ENCODE peak calls at places on chromosome 3, in eight cellular contexts. One of them, this sample, is unnamed.

GRCh38 chr3:133744241-133744640 is 2.0 kb upstream of the TF start:
- DNase-seq in neural crest cell: no peak
- DNase-seq in stimulated activated CD4-positive, alpha-beta T cell treated with anti-CD3 and anti-CD28 coated beads, Interleukin-4, amount 100 ng/mL, for 24 hours: no peak
- DNase-seq in HCEC 1CT: no peak
- DNase-seq in stimulated activated CD8-positive, alpha-beta memory T cell treated with anti-CD3 and anti-CD28 coated beads, Interleukin-7, amount 100 ng/mL, for 4 hours: no peak
- DNase-seq in small intestine: no peak
- DNase-seq in naive thymus-derived CD8-positive, alpha-beta T cell: no peak
- DNase-seq in A549: no peak
- DNase-seq in this sample: no peak

GRCh38 chr3:15426579-15427118 is 695 bp downstream of the METTL6 start:
- DNase-seq in naive thymus-derived CD8-positive, alpha-beta T cell: no peak
- DNase-seq in small intestine: no peak
- DNase-seq in neural crest cell: no peak
- DNase-seq in stimulated activated CD4-positive, alpha-beta T cell treated with anti-CD3 and anti-CD28 coated beads, Interleukin-4, amount 100 ng/mL, for 24 hours: no peak
- DNase-seq in HCEC 1CT: no peak
- DNase-seq in stimulated activated CD8-positive, alpha-beta memory T cell treated with anti-CD3 and anti-CD28 coated beads, Interleukin-7, amount 100 ng/mL, for 4 hours: no peak
- DNase-seq in A549: no peak
- DNase-seq in this sample: no peak

GRCh38 chr3:32310336-32310735 is 71.9 kb downstream of the CMTM8 start:
- DNase-seq in HCEC 1CT: no peak
- DNase-seq in neural crest cell: no peak
- DNase-seq in A549: no peak
- DNase-seq in naive thymus-derived CD8-positive, alpha-beta T cell: no peak
- DNase-seq in small intestine: no peak
- DNase-seq in stimulated activated CD4-positive, alpha-beta T cell treated with anti-CD3 and anti-CD28 coated beads, Interleukin-4, amount 100 ng/mL, for 24 hours: no peak
- DNase-seq in stimulated activated CD8-positive, alpha-beta memory T cell treated with anti-CD3 and anti-CD28 coated beads, Interleukin-7, amount 100 ng/mL, for 4 hours: no peak
- DNase-seq in this sample: no peak

GRCh38 chr3:66011098-66011655 is 27.5 kb downstream of the MAGI1 start:
- DNase-seq in small intestine: no peak
- DNase-seq in HCEC 1CT: no peak
- DNase-seq in stimulated activated CD8-positive, alpha-beta memory T cell treated with anti-CD3 and anti-CD28 coated beads, Interleukin-7, amount 100 ng/mL, for 4 hours: no peak
- DNase-seq in stimulated activated CD4-positive, alpha-beta T cell treated with anti-CD3 and anti-CD28 coated beads, Interleukin-4, amount 100 ng/mL, for 24 hours: no peak
- DNase-seq in neural crest cell: no peak
- DNase-seq in naive thymus-derived CD8-positive, alpha-beta T cell: no peak
- DNase-seq in A549: no peak
- DNase-seq in this sample: no peak

GRCh38 chr3:43759297-43759782 is 68.6 kb downstream of the ABHD5 start:
- DNase-seq in small intestine: no peak
- DNase-seq in stimulated activated CD8-positive, alpha-beta memory T cell treated with anti-CD3 and anti-CD28 coated beads, Interleukin-7, amount 100 ng/mL, for 4 hours: no peak
- DNase-seq in naive thymus-derived CD8-positive, alpha-beta T cell: peak
- DNase-seq in stimulated activated CD4-positive, alpha-beta T cell treated with anti-CD3 and anti-CD28 coated beads, Interleukin-4, amount 100 ng/mL, for 24 hours: no peak
- DNase-seq in neural crest cell: no peak
- DNase-seq in A549: peak
- DNase-seq in HCEC 1CT: peak
- DNase-seq in this sample: no peak

GRCh38 chr3:114608293-114608692 is 314.5 kb downstream of the TIGIT start:
- DNase-seq in neural crest cell: no peak
- DNase-seq in stimulated activated CD8-positive, alpha-beta memory T cell treated with anti-CD3 and anti-CD28 coated beads, Interleukin-7, amount 100 ng/mL, for 4 hours: no peak
- DNase-seq in small intestine: no peak
- DNase-seq in A549: no peak
- DNase-seq in HCEC 1CT: peak
- DNase-seq in stimulated activated CD4-positive, alpha-beta T cell treated with anti-CD3 and anti-CD28 coated beads, Interleukin-4, amount 100 ng/mL, for 24 hours: no peak
- DNase-seq in naive thymus-derived CD8-positive, alpha-beta T cell: no peak
- DNase-seq in this sample: no peak

GRCh38 chr3:73419179-73419803 is 205.4 kb downstream of the PDZRN3 start:
- DNase-seq in neural crest cell: no peak
- DNase-seq in small intestine: no peak
- DNase-seq in stimulated activated CD4-positive, alpha-beta T cell treated with anti-CD3 and anti-CD28 coated beads, Interleukin-4, amount 100 ng/mL, for 24 hours: no peak
- DNase-seq in A549: no peak
- DNase-seq in naive thymus-derived CD8-positive, alpha-beta T cell: no peak
- DNase-seq in stimulated activated CD8-positive, alpha-beta memory T cell treated with anti-CD3 and anti-CD28 coated beads, Interleukin-7, amount 100 ng/mL, for 4 hours: no peak
- DNase-seq in HCEC 1CT: peak
- DNase-seq in this sample: no peak

GRCh38 chr3:158058775-158059174 is 47.4 kb downstream of the SHOX2 start:
- DNase-seq in stimulated activated CD4-positive, alpha-beta T cell treated with anti-CD3 and anti-CD28 coated beads, Interleukin-4, amount 100 ng/mL, for 24 hours: no peak
- DNase-seq in HCEC 1CT: no peak
- DNase-seq in small intestine: peak
- DNase-seq in stimulated activated CD8-positive, alpha-beta memory T cell treated with anti-CD3 and anti-CD28 coated beads, Interleukin-7, amount 100 ng/mL, for 4 hours: no peak
- DNase-seq in naive thymus-derived CD8-positive, alpha-beta T cell: no peak
- DNase-seq in A549: no peak
- DNase-seq in neural crest cell: peak
- DNase-seq in this sample: no peak

GRCh38 chr3:187775549-187775948 is 30.3 kb upstream of the BCL6 start:
- DNase-seq in A549: no peak
- DNase-seq in stimulated activated CD8-positive, alpha-beta memory T cell treated with anti-CD3 and anti-CD28 coated beads, Interleukin-7, amount 100 ng/mL, for 4 hours: no peak
- DNase-seq in HCEC 1CT: no peak
- DNase-seq in neural crest cell: no peak
- DNase-seq in naive thymus-derived CD8-positive, alpha-beta T cell: no peak
- DNase-seq in small intestine: no peak
- DNase-seq in stimulated activated CD4-positive, alpha-beta T cell treated with anti-CD3 and anti-CD28 coated beads, Interleukin-4, amount 100 ng/mL, for 24 hours: no peak
- DNase-seq in this sample: no peak

GRCh38 chr3:24704496-24704895 is 209.8 kb upstream of the THRB start:
- DNase-seq in stimulated activated CD8-positive, alpha-beta memory T cell treated with anti-CD3 and anti-CD28 coated beads, Interleukin-7, amount 100 ng/mL, for 4 hours: no peak
- DNase-seq in stimulated activated CD4-positive, alpha-beta T cell treated with anti-CD3 and anti-CD28 coated beads, Interleukin-4, amount 100 ng/mL, for 24 hours: no peak
- DNase-seq in small intestine: no peak
- DNase-seq in A549: no peak
- DNase-seq in HCEC 1CT: peak
- DNase-seq in neural crest cell: no peak
- DNase-seq in naive thymus-derived CD8-positive, alpha-beta T cell: no peak
- DNase-seq in this sample: no peak

GRCh38 chr3:185537369-185537970 is 14.9 kb downstream of the LIPH start:
- DNase-seq in stimulated activated CD4-positive, alpha-beta T cell treated with anti-CD3 and anti-CD28 coated beads, Interleukin-4, amount 100 ng/mL, for 24 hours: peak
- DNase-seq in A549: peak
- DNase-seq in naive thymus-derived CD8-positive, alpha-beta T cell: no peak
- DNase-seq in stimulated activated CD8-positive, alpha-beta memory T cell treated with anti-CD3 and anti-CD28 coated beads, Interleukin-7, amount 100 ng/mL, for 4 hours: no peak
- DNase-seq in HCEC 1CT: peak
- DNase-seq in small intestine: peak
- DNase-seq in neural crest cell: no peak
- DNase-seq in this sample: peak

GRCh38 chr3:104763007-104763406 is 603.7 kb upstream of the ALCAM start:
- DNase-seq in naive thymus-derived CD8-positive, alpha-beta T cell: no peak
- DNase-seq in HCEC 1CT: no peak
- DNase-seq in stimulated activated CD4-positive, alpha-beta T cell treated with anti-CD3 and anti-CD28 coated beads, Interleukin-4, amount 100 ng/mL, for 24 hours: no peak
- DNase-seq in A549: no peak
- DNase-seq in neural crest cell: no peak
- DNase-seq in stimulated activated CD8-positive, alpha-beta memory T cell treated with anti-CD3 and anti-CD28 coated beads, Interleukin-7, amount 100 ng/mL, for 4 hours: no peak
- DNase-seq in small intestine: no peak
- DNase-seq in this sample: no peak

GRCh38 chr3:170760174-170760526 is 109.8 kb downstream of the RPL22L1 start:
- DNase-seq in stimulated activated CD8-positive, alpha-beta memory T cell treated with anti-CD3 and anti-CD28 coated beads, Interleukin-7, amount 100 ng/mL, for 4 hours: no peak
- DNase-seq in HCEC 1CT: no peak
- DNase-seq in small intestine: peak
- DNase-seq in naive thymus-derived CD8-positive, alpha-beta T cell: no peak
- DNase-seq in stimulated activated CD4-positive, alpha-beta T cell treated with anti-CD3 and anti-CD28 coated beads, Interleukin-4, amount 100 ng/mL, for 24 hours: no peak
- DNase-seq in neural crest cell: no peak
- DNase-seq in A549: no peak
- DNase-seq in this sample: no peak

GRCh38 chr3:95705786-95706418 is 1108.5 kb upstream of the EPHA6 start:
- DNase-seq in stimulated activated CD4-positive, alpha-beta T cell treated with anti-CD3 and anti-CD28 coated beads, Interleukin-4, amount 100 ng/mL, for 24 hours: peak
- DNase-seq in small intestine: peak
- DNase-seq in A549: no peak
- DNase-seq in HCEC 1CT: no peak
- DNase-seq in naive thymus-derived CD8-positive, alpha-beta T cell: peak
- DNase-seq in stimulated activated CD8-positive, alpha-beta memory T cell treated with anti-CD3 and anti-CD28 coated beads, Interleukin-7, amount 100 ng/mL, for 4 hours: no peak
- DNase-seq in neural crest cell: no peak
- DNase-seq in this sample: peak

GRCh38 chr3:133295199-133295901 is 104.5 kb upstream of the BFSP2 start:
- DNase-seq in naive thymus-derived CD8-positive, alpha-beta T cell: no peak
- DNase-seq in neural crest cell: no peak
- DNase-seq in HCEC 1CT: no peak
- DNase-seq in stimulated activated CD8-positive, alpha-beta memory T cell treated with anti-CD3 and anti-CD28 coated beads, Interleukin-7, amount 100 ng/mL, for 4 hours: no peak
- DNase-seq in stimulated activated CD4-positive, alpha-beta T cell treated with anti-CD3 and anti-CD28 coated beads, Interleukin-4, amount 100 ng/mL, for 24 hours: no peak
- DNase-seq in small intestine: no peak
- DNase-seq in A549: no peak
- DNase-seq in this sample: no peak

GRCh38 chr3:157093096-157093495 is 66.9 kb downstream of the CCNL1 start:
- DNase-seq in naive thymus-derived CD8-positive, alpha-beta T cell: no peak
- DNase-seq in HCEC 1CT: no peak
- DNase-seq in stimulated activated CD8-positive, alpha-beta memory T cell treated with anti-CD3 and anti-CD28 coated beads, Interleukin-7, amount 100 ng/mL, for 4 hours: no peak
- DNase-seq in stimulated activated CD4-positive, alpha-beta T cell treated with anti-CD3 and anti-CD28 coated beads, Interleukin-4, amount 100 ng/mL, for 24 hours: no peak
- DNase-seq in A549: no peak
- DNase-seq in small intestine: peak
- DNase-seq in neural crest cell: no peak
- DNase-seq in this sample: no peak